ENCODE peak calls at places on chromosomes 2 and 18, in five cellular contexts. U is stimulated activated naive CD8-positive, alpha-beta T cell treated with anti-CD3 and anti-CD28 coated beads, Interleukin-15, amount 100 ng/mL, for 72 hours; I is Daoy; X is small intestine; B is activated naive CD4-positive, alpha-beta T cell treated with Interleukin-2 at 50 U/mL for 16 hours. H is an unnamed sample.

GRCh38 chr2:241188386-241189092 is at the start of gene ANO7:
- DNase-seq in B (no peak), X (peak; percentile 60), U (no peak), I (no peak), H (no peak)

GRCh38 chr2:9762941-9763340 is 80.3 kb upstream of the TAF1B start:
- DNase-seq in X (no peak), U (no peak), B (no peak), I (no peak), H (no peak)

GRCh38 chr18:79919089-79919488 is 32.4 kb downstream of the SLC66A2 start:
- DNase-seq in I (no peak), B (no peak), U (no peak), X (no peak), H (peak; percentile 28)

GRCh38 chr2:166057363-166058169 is 70.3 kb downstream of the SCN1A start:
- DNase-seq in B (no peak), U (no peak), I (no peak), X (no peak), H (no peak)

GRCh38 chr2:119253114-119253702 is 29.6 kb downstream of the STEAP3 start:
- DNase-seq in B (no peak), X (no peak), U (no peak), I (no peak), H (no peak)

GRCh38 chr2:215948051-215948450 is 65.3 kb downstream of the MREG start:
- DNase-seq in I (no peak), U (no peak), X (no peak), B (no peak), H (no peak)

GRCh38 chr2:64137996-64138395 is 6.2 kb downstream of the PELI1 start:
- DNase-seq in B (no peak), U (no peak), X (no peak), I (no peak), H (no peak)

GRCh38 chr2:31694444-31694843 is 113.7 kb upstream of the SRD5A2 start:
- DNase-seq in B (no peak), I (no peak), U (no peak), X (no peak), H (no peak)

GRCh38 chr18:23824704-23825103 is 135.5 kb downstream of the LAMA3 start:
- DNase-seq in U (no peak), X (peak; percentile 34), B (no peak), I (peak; percentile 22), H (no peak)

GRCh38 chr2:168490015-168490874 is 34.2 kb downstream of the CERS6 start:
- DNase-seq in U (peak; percentile 83), I (peak; percentile 38), B (peak; percentile 44), X (peak; percentile 53), H (no peak)

GRCh38 chr18:13137041-13137938 is 81.3 kb upstream of the LDLRAD4 start:
- DNase-seq in B (peak; percentile 28), I (no peak), U (peak; percentile 66), X (peak; percentile 21), H (peak; percentile 80)

GRCh38 chr2:66899109-66899508 is 464.2 kb downstream of the MEIS1 start:
- DNase-seq in X (peak; percentile 1), I (no peak), B (no peak), U (no peak), H (no peak)

GRCh38 chr2:69559696-69560482 is 83.7 kb downstream of the AAK1 start:
- DNase-seq in X (peak; percentile 77), B (no peak), U (peak; percentile 23), I (peak; percentile 45), H (no peak)

GRCh38 chr2:241009601-241010530 is 11.4 kb downstream of the SNED1 start:
- DNase-seq in U (peak; percentile 66), B (peak; percentile 41), I (peak; percentile 82), X (peak; percentile 23), H (peak; percentile 65)

GRCh38 chr2:68126561-68126960 is 31.1 kb upstream of the PNO1 start:
- DNase-seq in X (no peak), I (no peak), B (no peak), U (no peak), H (no peak)

GRCh38 chr2:239287461-239287860 is 113.4 kb downstream of the HDAC4 start:
- DNase-seq in X (no peak), U (no peak), B (no peak), I (no peak), H (no peak)

GRCh38 chr2:219531639-219532377 is 11.8 kb downstream of the CHPF start:
- DNase-seq in I (no peak), U (no peak), B (no peak), X (no peak), H (no peak)

H was measured in activated naive CD8-positive, alpha-beta T cell treated with anti-CD3 and anti-CD28 coated beads, Interleukin-2, amount 10 ng/mL, durations not matched to agents 7 days and 5 days.